ENCODE peak calls at places on chromosomes 5 and 9, in eight cellular contexts. One of them, this sample, is unnamed.

GRCh38 chr9:71233646-71234045 is 112.2 kb upstream of the TRPM3 start:
- DNase-seq in IMR-90: no peak
- DNase-seq in A549: no peak
- DNase-seq in HepG2: no peak
- DNase-seq in GM12878: no peak
- DNase-seq in K562: no peak
- DNase-seq in H1: no peak
- DNase-seq in SK-N-SH: no peak
- DNase-seq in this sample: no peak

GRCh38 chr9:137201205-137201868 is 796 bp upstream of the TPRN start:
- DNase-seq in IMR-90: no peak
- DNase-seq in A549: no peak
- DNase-seq in HepG2: no peak
- DNase-seq in GM12878: no peak
- DNase-seq in K562: no peak
- DNase-seq in H1: no peak
- DNase-seq in SK-N-SH: no peak
- DNase-seq in this sample: no peak

GRCh38 chr5:104702212-104702611 is 1139.6 kb upstream of the NUDT12 start:
- DNase-seq in IMR-90: no peak
- DNase-seq in A549: no peak
- DNase-seq in HepG2: no peak
- DNase-seq in GM12878: no peak
- DNase-seq in K562: no peak
- DNase-seq in H1: no peak
- DNase-seq in SK-N-SH: no peak
- DNase-seq in this sample: no peak

GRCh38 chr5:55593115-55593472 is 58.3 kb upstream of the PLPP1 start:
- DNase-seq in IMR-90: no peak
- DNase-seq in A549: no peak
- DNase-seq in HepG2: no peak
- DNase-seq in GM12878: no peak
- DNase-seq in K562: no peak
- DNase-seq in H1: no peak
- DNase-seq in SK-N-SH: no peak
- DNase-seq in this sample: no peak

GRCh38 chr5:45696206-45696836 is at the start of gene HCN1:
- DNase-seq in IMR-90: peak
- DNase-seq in A549: peak
- DNase-seq in HepG2: peak
- DNase-seq in GM12878: no peak
- DNase-seq in K562: peak
- DNase-seq in H1: peak
- DNase-seq in SK-N-SH: peak
- DNase-seq in this sample: peak

GRCh38 chr9:89891221-89892052 is 286.6 kb downstream of the GADD45G start:
- DNase-seq in IMR-90: no peak
- DNase-seq in A549: no peak
- DNase-seq in HepG2: no peak
- DNase-seq in GM12878: no peak
- DNase-seq in K562: no peak
- DNase-seq in H1: no peak
- DNase-seq in SK-N-SH: no peak
- DNase-seq in this sample: no peak

GRCh38 chr5:123813937-123814624 is 302.1 kb downstream of the CSNK1G3 start:
- DNase-seq in IMR-90: peak
- DNase-seq in A549: no peak
- DNase-seq in HepG2: no peak
- DNase-seq in GM12878: peak
- DNase-seq in K562: no peak
- DNase-seq in H1: no peak
- DNase-seq in SK-N-SH: peak
- DNase-seq in this sample: no peak

GRCh38 chr5:34913072-34913471 is 2.2 kb downstream of the RAD1 start:
- DNase-seq in IMR-90: peak
- DNase-seq in A549: no peak
- DNase-seq in HepG2: no peak
- DNase-seq in GM12878: no peak
- DNase-seq in K562: no peak
- DNase-seq in H1: no peak
- DNase-seq in SK-N-SH: no peak
- DNase-seq in this sample: no peak

GRCh38 chr5:139246394-139246793 is 47.1 kb upstream of the MATR3 start:
- DNase-seq in IMR-90: peak
- DNase-seq in A549: no peak
- DNase-seq in HepG2: no peak
- DNase-seq in GM12878: no peak
- DNase-seq in K562: peak
- DNase-seq in H1: no peak
- DNase-seq in SK-N-SH: no peak
- DNase-seq in this sample: peak

GRCh38 chr5:14161825-14162556 is 18.8 kb downstream of the TRIO start:
- DNase-seq in IMR-90: no peak
- DNase-seq in A549: no peak
- DNase-seq in HepG2: no peak
- DNase-seq in GM12878: no peak
- DNase-seq in K562: no peak
- DNase-seq in H1: no peak
- DNase-seq in SK-N-SH: no peak
- DNase-seq in this sample: no peak

GRCh38 chr5:82707741-82708140 is 369.5 kb downstream of the TMEM167A start:
- DNase-seq in IMR-90: no peak
- DNase-seq in A549: no peak
- DNase-seq in HepG2: peak
- DNase-seq in GM12878: no peak
- DNase-seq in K562: no peak
- DNase-seq in H1: no peak
- DNase-seq in SK-N-SH: no peak
- DNase-seq in this sample: no peak

GRCh38 chr5:57779383-57780223 is 297.0 kb upstream of the ACTBL2 start:
- DNase-seq in IMR-90: peak
- DNase-seq in A549: peak
- DNase-seq in HepG2: peak
- DNase-seq in GM12878: no peak
- DNase-seq in K562: peak
- DNase-seq in H1: no peak
- DNase-seq in SK-N-SH: peak
- DNase-seq in this sample: peak

DNA sequence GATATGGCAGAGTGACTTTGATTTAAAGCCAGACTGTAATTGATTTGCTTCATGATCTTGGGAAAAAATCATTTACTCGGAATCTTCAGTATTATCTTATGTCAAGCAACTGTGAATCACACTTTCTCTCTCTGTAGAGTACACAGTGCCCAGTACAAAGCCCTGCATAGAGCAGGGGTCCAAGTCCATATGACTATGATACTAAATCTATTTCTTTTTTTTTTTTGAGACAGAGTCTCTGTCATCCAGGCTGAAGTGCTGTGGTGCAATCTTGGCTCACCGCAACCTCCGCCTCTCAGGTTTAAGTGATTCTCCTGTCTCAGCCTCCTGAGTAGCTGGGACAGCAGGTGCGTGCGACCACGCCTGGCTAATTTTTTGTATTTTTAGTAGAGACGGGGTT is 194.8 kb upstream of the SEMA6A start:
- DNase-seq in IMR-90: no peak
- DNase-seq in A549: no peak
- DNase-seq in HepG2: peak
- DNase-seq in GM12878: no peak
- DNase-seq in K562: no peak
- DNase-seq in H1: no peak
- DNase-seq in SK-N-SH: no peak
- DNase-seq in this sample: no peak
- TF ChIP-seq USF2 in IMR-90: no peak
- TF ChIP-seq USF2 in A549: no peak
- TF ChIP-seq USF2 in HepG2: no peak
- TF ChIP-seq USF2 in GM12878: no peak
- TF ChIP-seq USF2 in K562: no peak
- TF ChIP-seq USF2 in H1: no peak
- TF ChIP-seq USF2 in SK-N-SH: no peak
- TF ChIP-seq USF2 in this sample: no peak

GRCh38 chr9:123043081-123043939 is 9.8 kb downstream of the GPR21 start:
- DNase-seq in IMR-90: no peak
- DNase-seq in A549: no peak
- DNase-seq in HepG2: no peak
- DNase-seq in GM12878: no peak
- DNase-seq in K562: no peak
- DNase-seq in H1: no peak
- DNase-seq in SK-N-SH: no peak
- DNase-seq in this sample: no peak
- TF ChIP-seq USF2 in IMR-90: no peak
- TF ChIP-seq USF2 in A549: no peak
- TF ChIP-seq USF2 in HepG2: no peak
- TF ChIP-seq USF2 in GM12878: no peak
- TF ChIP-seq USF2 in K562: no peak
- TF ChIP-seq USF2 in H1: no peak
- TF ChIP-seq USF2 in SK-N-SH: no peak
- TF ChIP-seq USF2 in this sample: no peak

GRCh38 chr9:84947412-84947972 is 278.0 kb downstream of the NTRK2 start:
- DNase-seq in IMR-90: no peak
- DNase-seq in A549: peak
- DNase-seq in HepG2: no peak
- DNase-seq in GM12878: no peak
- DNase-seq in K562: no peak
- DNase-seq in H1: no peak
- DNase-seq in SK-N-SH: no peak
- DNase-seq in this sample: no peak
- TF ChIP-seq USF2 in IMR-90: no peak
- TF ChIP-seq USF2 in A549: no peak
- TF ChIP-seq USF2 in HepG2: no peak
- TF ChIP-seq USF2 in GM12878: no peak
- TF ChIP-seq USF2 in K562: no peak
- TF ChIP-seq USF2 in H1: no peak
- TF ChIP-seq USF2 in SK-N-SH: no peak
- TF ChIP-seq USF2 in this sample: no peak

GRCh38 chr5:164475339-164475977 is 970.0 kb downstream of the MAT2B start:
- DNase-seq in IMR-90: peak
- DNase-seq in A549: peak
- DNase-seq in HepG2: peak
- DNase-seq in GM12878: no peak
- DNase-seq in K562: peak
- DNase-seq in H1: no peak
- DNase-seq in SK-N-SH: peak
- DNase-seq in this sample: no peak
- TF ChIP-seq USF2 in IMR-90: no peak
- TF ChIP-seq USF2 in A549: no peak
- TF ChIP-seq USF2 in HepG2: no peak
- TF ChIP-seq USF2 in GM12878: no peak
- TF ChIP-seq USF2 in K562: no peak
- TF ChIP-seq USF2 in H1: no peak
- TF ChIP-seq USF2 in SK-N-SH: no peak
- TF ChIP-seq USF2 in this sample: no peak

DNA sequence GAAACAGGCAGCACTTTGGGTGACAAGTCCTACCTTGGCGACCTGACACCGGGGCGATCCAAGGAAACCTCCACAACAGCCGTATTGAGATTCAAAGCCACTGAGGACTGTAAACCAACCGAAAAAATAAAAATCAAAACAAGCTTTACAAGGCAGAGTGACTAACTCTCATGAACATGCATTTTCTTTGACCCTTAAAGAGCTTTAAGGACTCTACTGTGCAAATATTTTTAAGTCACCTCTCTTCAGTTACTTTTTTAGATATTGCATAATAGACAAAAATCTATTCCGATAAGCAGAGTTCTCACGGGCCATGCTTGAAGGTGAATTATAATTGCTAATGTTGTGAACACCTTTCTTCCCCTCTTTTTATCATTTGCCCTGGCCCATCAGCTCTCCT is 38.3 kb downstream of the EQTN start:
- DNase-seq in IMR-90: no peak
- DNase-seq in A549: no peak
- DNase-seq in HepG2: no peak
- DNase-seq in GM12878: no peak
- DNase-seq in K562: no peak
- DNase-seq in H1: no peak
- DNase-seq in SK-N-SH: no peak
- DNase-seq in this sample: no peak
- TF ChIP-seq USF2 in IMR-90: no peak
- TF ChIP-seq USF2 in A549: no peak
- TF ChIP-seq USF2 in HepG2: no peak
- TF ChIP-seq USF2 in GM12878: no peak
- TF ChIP-seq USF2 in K562: no peak
- TF ChIP-seq USF2 in H1: no peak
- TF ChIP-seq USF2 in SK-N-SH: no peak
- TF ChIP-seq USF2 in this sample: no peak

GRCh38 chr5:146643805-146644204 is 127.8 kb upstream of the GPR151 start:
- DNase-seq in IMR-90: no peak
- DNase-seq in A549: no peak
- DNase-seq in HepG2: no peak
- DNase-seq in GM12878: no peak
- DNase-seq in K562: no peak
- DNase-seq in H1: no peak
- DNase-seq in SK-N-SH: no peak
- DNase-seq in this sample: no peak
- TF ChIP-seq USF2 in IMR-90: no peak
- TF ChIP-seq USF2 in A549: no peak
- TF ChIP-seq USF2 in HepG2: no peak
- TF ChIP-seq USF2 in GM12878: no peak
- TF ChIP-seq USF2 in K562: no peak
- TF ChIP-seq USF2 in H1: no peak
- TF ChIP-seq USF2 in SK-N-SH: no peak
- TF ChIP-seq USF2 in this sample: no peak

GRCh38 chr9:18056993-18057369 is 417.0 kb upstream of the ADAMTSL1 start:
- DNase-seq in IMR-90: no peak
- DNase-seq in A549: no peak
- DNase-seq in HepG2: no peak
- DNase-seq in GM12878: peak
- DNase-seq in K562: no peak
- DNase-seq in H1: no peak
- DNase-seq in SK-N-SH: no peak
- DNase-seq in this sample: no peak
- TF ChIP-seq USF2 in IMR-90: no peak
- TF ChIP-seq USF2 in A549: no peak
- TF ChIP-seq USF2 in HepG2: no peak
- TF ChIP-seq USF2 in GM12878: no peak
- TF ChIP-seq USF2 in K562: no peak
- TF ChIP-seq USF2 in H1: no peak
- TF ChIP-seq USF2 in SK-N-SH: no peak
- TF ChIP-seq USF2 in this sample: no peak

GRCh38 chr9:84932915-84933527 is 263.5 kb downstream of the NTRK2 start:
- DNase-seq in IMR-90: no peak
- DNase-seq in A549: peak
- DNase-seq in HepG2: no peak
- DNase-seq in GM12878: no peak
- DNase-seq in K562: no peak
- DNase-seq in H1: no peak
- DNase-seq in SK-N-SH: no peak
- DNase-seq in this sample: no peak
- TF ChIP-seq USF2 in IMR-90: no peak
- TF ChIP-seq USF2 in A549: no peak
- TF ChIP-seq USF2 in HepG2: no peak
- TF ChIP-seq USF2 in GM12878: no peak
- TF ChIP-seq USF2 in K562: no peak
- TF ChIP-seq USF2 in H1: no peak
- TF ChIP-seq USF2 in SK-N-SH: no peak
- TF ChIP-seq USF2 in this sample: no peak

GRCh38 chr5:6452622-6453504 is 4.2 kb downstream of the UBE2QL1 start:
- DNase-seq in IMR-90: no peak
- DNase-seq in A549: no peak
- DNase-seq in HepG2: no peak
- DNase-seq in GM12878: no peak
- DNase-seq in K562: no peak
- DNase-seq in H1: no peak
- DNase-seq in SK-N-SH: no peak
- DNase-seq in this sample: no peak
- TF ChIP-seq USF2 in IMR-90: no peak
- TF ChIP-seq USF2 in A549: no peak
- TF ChIP-seq USF2 in HepG2: no peak
- TF ChIP-seq USF2 in GM12878: no peak
- TF ChIP-seq USF2 in K562: no peak
- TF ChIP-seq USF2 in H1: no peak
- TF ChIP-seq USF2 in SK-N-SH: no peak
- TF ChIP-seq USF2 in this sample: no peak

GRCh38 chr5:150946351-150946905 is 41.6 kb upstream of the ZNF300 start:
- DNase-seq in IMR-90: peak
- DNase-seq in A549: no peak
- DNase-seq in HepG2: no peak
- DNase-seq in GM12878: no peak
- DNase-seq in K562: peak
- DNase-seq in H1: no peak
- DNase-seq in SK-N-SH: peak
- DNase-seq in this sample: no peak
- TF ChIP-seq USF2 in IMR-90: no peak
- TF ChIP-seq USF2 in A549: no peak
- TF ChIP-seq USF2 in HepG2: no peak
- TF ChIP-seq USF2 in GM12878: no peak
- TF ChIP-seq USF2 in K562: no peak
- TF ChIP-seq USF2 in H1: no peak
- TF ChIP-seq USF2 in SK-N-SH: no peak
- TF ChIP-seq USF2 in this sample: no peak